ENCODE peak calls at places on chromosomes 6 and 20, in seven cellular contexts. W is astrocyte of the spinal cord, T is transverse colon, Y is spleen, C is testis, J is psoas muscle, I is A549. D is an unnamed sample.
A peak's percentile ranks its signal among the peaks of the same experiment; 100 is the strongest.

GRCh38 chr20:46349742-46350056 is 41.4 kb upstream of the CDH22 start:
- DNase-seq in I (no peak), Y (no peak), C (no peak), J (no peak), T (no peak), W (no peak), D (no peak)

GRCh38 chr20:9294081-9294480 is 220.3 kb upstream of the LAMP5 start:
- DNase-seq in Y (no peak), J (no peak), W (peak; percentile 70), I (peak; percentile 33), C (no peak), T (no peak), D (no peak)

GRCh38 chr20:10673176-10673830 is 496 bp downstream of the JAG1 start:
- DNase-seq in I (no peak), T (peak; percentile 32), W (no peak), J (peak; percentile 64), Y (peak; percentile 87), C (peak; percentile 40), D (no peak)

GRCh38 chr6:4518506-4518905 is 257.7 kb upstream of the CDYL start:
- DNase-seq in T (no peak), C (no peak), J (no peak), W (peak; percentile 0), Y (no peak), I (peak; percentile 54), D (no peak)

GRCh38 chr20:31972481-31973386 is 4.8 kb downstream of the XKR7 start:
- DNase-seq in T (no peak), J (no peak), I (no peak), Y (no peak), C (no peak), W (no peak), D (no peak)

GRCh38 chr20:59812286-59813125 is 120.9 kb downstream of the SYCP2 start:
- DNase-seq in W (no peak), Y (peak; percentile 35), I (no peak), T (no peak), J (no peak), C (peak; percentile 11), D (no peak)

GRCh38 chr6:156378853-156379252 is 398.3 kb upstream of the ARID1B start:
- DNase-seq in J (no peak), Y (no peak), W (no peak), T (no peak), I (no peak), C (no peak), D (no peak)

GRCh38 chr20:33827629-33828325 is 16.6 kb downstream of the CHMP4B start:
- DNase-seq in T (no peak), I (no peak), Y (no peak), J (no peak), W (no peak), C (no peak), D (no peak)

GRCh38 chr6:112906737-112907136 is 559.6 kb downstream of the RFPL4B start:
- DNase-seq in J (no peak), Y (no peak), I (no peak), T (no peak), W (peak; percentile 97), C (peak; percentile 15), D (no peak)

GRCh38 chr6:51289041-51289440 is 470.4 kb downstream of the TFAP2B start:
- DNase-seq in W (peak; percentile 13), C (no peak), J (no peak), T (no peak), Y (no peak), I (no peak), D (no peak)

GRCh38 chr6:100573169-100573568 is 108.4 kb upstream of the SIM1 start:
- DNase-seq in W (peak; percentile 47), J (no peak), T (no peak), Y (no peak), I (peak; percentile 4), C (no peak), D (peak; percentile 37)

GRCh38 chr20:47358672-47359532 is 2.4 kb upstream of the ZMYND8 start:
- DNase-seq in C (peak; percentile 90), J (peak; percentile 77), I (peak; percentile 32), W (peak; percentile 93), Y (peak; percentile 85), T (peak; percentile 88), D (peak; percentile 94)

GRCh38 chr20:47360489-47361267 is 4.2 kb upstream of the ZMYND8 start:
- DNase-seq in J (peak; percentile 93), I (peak; percentile 51), W (peak; percentile 97), C (peak; percentile 88), T (peak; percentile 77), Y (peak; percentile 90), D (peak; percentile 90)

GRCh38 chr20:47358052-47358671 is 1.7 kb upstream of the ZMYND8 start:
- DNase-seq in C (no peak), I (no peak), J (peak; percentile 47), W (peak; percentile 13), Y (no peak), T (no peak), D (no peak)

GRCh38 chr20:47360207-47360488 is 3.6 kb upstream of the ZMYND8 start:
- DNase-seq in J (no peak), I (peak; percentile 43), C (no peak), Y (peak; percentile 31), T (peak; percentile 53), W (no peak), D (peak; percentile 76)

GRCh38 chr20:47359533-47360206 is 3.2 kb upstream of the ZMYND8 start:
- DNase-seq in Y (peak; percentile 25), T (no peak), W (no peak), I (no peak), J (no peak), C (no peak), D (peak; percentile 34)
- TF ChIP-seq CTCF in Y (no peak), T (no peak), W (no peak), I (no peak), J (no peak), C (no peak), D (no peak)

GRCh38 chr6:56671160-56671559 is 28.5 kb upstream of the DST start:
- DNase-seq in Y (no peak), I (no peak), J (no peak), T (no peak), W (no peak), C (no peak), D (no peak)
- TF ChIP-seq CTCF in Y (no peak), I (no peak), J (no peak), T (no peak), W (no peak), C (no peak), D (no peak)

GRCh38 chr6:14802761-14803160 is 443.1 kb upstream of the JARID2 start:
- DNase-seq in T (no peak), J (no peak), I (no peak), Y (no peak), C (no peak), W (no peak), D (no peak)

GRCh38 chr6:14807130-14807529 is 438.7 kb upstream of the JARID2 start:
- DNase-seq in Y (no peak), C (no peak), J (no peak), W (no peak), I (no peak), T (no peak), D (no peak)

GRCh38 chr6:14804001-14804401 is 441.9 kb upstream of the JARID2 start:
- DNase-seq in C (no peak), J (no peak), T (no peak), Y (no peak), W (peak; percentile 61), I (no peak), D (no peak)

GRCh38 chr6:14806101-14806500 is 439.8 kb upstream of the JARID2 start:
- DNase-seq in C (no peak), I (no peak), Y (no peak), W (no peak), J (no peak), T (no peak), D (no peak)

GRCh38 chr6:14804444-14805210 is 441.2 kb upstream of the JARID2 start:
- DNase-seq in Y (peak; percentile 80), I (no peak), C (peak; percentile 91), J (peak; percentile 86), W (peak; percentile 90), T (peak; percentile 93), D (peak; percentile 65)
- TF ChIP-seq CTCF in Y (no peak), I (no peak), C (no peak), J (no peak), W (no peak), T (no peak), D (no peak)

DNA sequence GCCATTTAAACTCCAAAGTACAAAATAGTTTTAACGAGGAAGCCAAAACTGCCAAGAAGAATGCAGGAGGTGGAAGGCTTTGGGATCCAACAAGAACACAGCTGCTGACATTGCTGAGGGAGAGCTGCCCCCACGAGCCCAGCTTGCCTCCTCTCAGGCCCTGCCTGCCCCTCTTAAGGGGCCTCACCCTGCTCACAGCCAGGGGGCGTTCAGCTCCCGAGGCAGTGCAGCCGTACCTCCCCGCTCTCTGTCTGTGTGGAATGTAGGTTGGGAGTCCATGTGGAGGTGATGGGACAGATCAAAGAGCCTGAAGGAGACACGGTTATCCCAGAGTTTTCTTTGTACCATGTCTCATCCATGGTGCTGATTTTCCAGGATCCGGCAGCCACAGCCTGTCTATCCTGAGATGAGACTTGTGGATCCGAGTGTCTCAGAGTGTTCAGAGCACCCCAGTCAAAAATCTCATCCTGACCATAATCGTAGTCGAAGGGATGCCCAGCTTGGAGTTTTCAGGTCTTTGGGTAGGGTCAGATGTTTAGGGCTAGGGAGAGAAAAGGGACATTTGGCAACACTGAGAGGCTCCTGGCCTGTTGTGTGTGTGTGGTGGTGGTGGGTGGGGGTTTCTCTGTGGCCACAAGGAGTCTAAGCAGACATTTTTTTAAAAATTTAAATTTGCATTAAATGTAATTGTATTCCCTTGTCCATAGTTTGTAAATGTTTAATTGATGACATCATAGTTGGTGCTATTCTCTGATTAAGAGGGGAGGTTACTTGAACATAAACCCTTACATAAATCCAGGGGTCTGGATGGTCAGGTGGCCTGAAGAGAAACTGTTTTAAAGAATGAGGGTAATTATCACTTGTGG is 111.4 kb upstream of the CLDN20 start:
- DNase-seq in I (no peak), T (no peak), C (no peak), J (no peak), W (no peak), Y (no peak), D (no peak)
- TF ChIP-seq CTCF in I (no peak), T (no peak), C (no peak), J (no peak), W (peak; percentile 17), Y (no peak), D (no peak)

GRCh38 chr6:105431226-105431625 is 28.3 kb upstream of the PREP start:
- DNase-seq in W (peak; percentile 68), J (no peak), I (peak; percentile 24), T (no peak), Y (no peak), C (no peak), D (peak; percentile 44)
- TF ChIP-seq CTCF in W (peak; percentile 48), J (peak; percentile 51), I (peak; percentile 68), T (peak; percentile 60), Y (peak; percentile 18), C (peak; percentile 31), D (no peak)